ENCODE peak calls at places on chromosomes 3 and 15, in five cellular contexts. One of them, this sample, is unnamed.

GRCh38 chr3:53823956-53824320 is 22.3 kb downstream of the CHDH start:
- DNase-seq in WERI-Rb-1: no peak
- DNase-seq in endothelial cell: no peak
- DNase-seq in tibial nerve: no peak
- DNase-seq in cardiac fibroblast: no peak
- DNase-seq in this sample: no peak

GRCh38 chr15:58568157-58568571 is 136.4 kb downstream of the LIPC start:
- DNase-seq in tibial nerve: peak
- DNase-seq in endothelial cell: no peak
- DNase-seq in cardiac fibroblast: no peak
- DNase-seq in WERI-Rb-1: no peak
- DNase-seq in this sample: peak

GRCh38 chr3:35383216-35383615 is 256.1 kb upstream of the ARPP21 start:
- DNase-seq in cardiac fibroblast: no peak
- DNase-seq in WERI-Rb-1: no peak
- DNase-seq in endothelial cell: no peak
- DNase-seq in tibial nerve: no peak
- DNase-seq in this sample: no peak

GRCh38 chr3:65549626-65549959 is 489.1 kb downstream of the MAGI1 start:
- DNase-seq in endothelial cell: no peak
- DNase-seq in cardiac fibroblast: no peak
- DNase-seq in tibial nerve: no peak
- DNase-seq in WERI-Rb-1: no peak
- DNase-seq in this sample: no peak

GRCh38 chr15:34122771-34123183 is 20.9 kb downstream of the PGBD4 start:
- DNase-seq in endothelial cell: no peak
- DNase-seq in cardiac fibroblast: peak
- DNase-seq in tibial nerve: no peak
- DNase-seq in WERI-Rb-1: no peak
- DNase-seq in this sample: peak

GRCh38 chr3:129513705-129514104 is 14.7 kb upstream of the RHO start:
- DNase-seq in tibial nerve: no peak
- DNase-seq in endothelial cell: no peak
- DNase-seq in cardiac fibroblast: no peak
- DNase-seq in WERI-Rb-1: no peak
- DNase-seq in this sample: no peak

GRCh38 chr3:10495003-10495402 is 10.4 kb downstream of the ATP2B2 start:
- DNase-seq in endothelial cell: no peak
- DNase-seq in tibial nerve: no peak
- DNase-seq in cardiac fibroblast: peak
- DNase-seq in WERI-Rb-1: peak
- DNase-seq in this sample: peak

GRCh38 chr3:185823280-185824044 is 1.4 kb downstream of the IGF2BP2 start:
- DNase-seq in tibial nerve: peak
- DNase-seq in endothelial cell: peak
- DNase-seq in WERI-Rb-1: peak
- DNase-seq in cardiac fibroblast: peak
- DNase-seq in this sample: peak

GRCh38 chr3:46959169-46959515 is 17.4 kb downstream of the CCDC12 start:
- DNase-seq in endothelial cell: no peak
- DNase-seq in cardiac fibroblast: no peak
- DNase-seq in tibial nerve: no peak
- DNase-seq in WERI-Rb-1: no peak
- DNase-seq in this sample: no peak

GRCh38 chr15:61382927-61383326 is 153.8 kb upstream of the RORA start:
- DNase-seq in cardiac fibroblast: no peak
- DNase-seq in tibial nerve: no peak
- DNase-seq in endothelial cell: no peak
- DNase-seq in WERI-Rb-1: no peak
- DNase-seq in this sample: no peak

GRCh38 chr15:22780267-22780666 is 6.2 kb upstream of the NIPA1 start:
- DNase-seq in tibial nerve: no peak
- DNase-seq in WERI-Rb-1: no peak
- DNase-seq in cardiac fibroblast: no peak
- DNase-seq in endothelial cell: no peak
- DNase-seq in this sample: no peak

GRCh38 chr3:190229632-190230424 is 92.4 kb downstream of the CLDN1 start:
- DNase-seq in tibial nerve: no peak
- DNase-seq in cardiac fibroblast: no peak
- DNase-seq in WERI-Rb-1: no peak
- DNase-seq in endothelial cell: no peak
- DNase-seq in this sample: no peak

GRCh38 chr3:37668431-37668830 is 193.2 kb upstream of the CTDSPL start:
- DNase-seq in cardiac fibroblast: peak
- DNase-seq in endothelial cell: no peak
- DNase-seq in tibial nerve: peak
- DNase-seq in WERI-Rb-1: no peak
- DNase-seq in this sample: no peak

GRCh38 chr15:96285306-96285705 is 45.2 kb upstream of the NR2F2 start:
- DNase-seq in cardiac fibroblast: peak
- DNase-seq in endothelial cell: no peak
- DNase-seq in WERI-Rb-1: no peak
- DNase-seq in tibial nerve: peak
- DNase-seq in this sample: no peak

GRCh38 chr3:161796780-161797179 is 300.2 kb downstream of the OTOL1 start:
- DNase-seq in WERI-Rb-1: no peak
- DNase-seq in cardiac fibroblast: peak
- DNase-seq in endothelial cell: no peak
- DNase-seq in tibial nerve: no peak
- DNase-seq in this sample: no peak

GRCh38 chr15:60840306-60840702 is 361.4 kb upstream of the ICE2 start:
- DNase-seq in WERI-Rb-1: no peak
- DNase-seq in tibial nerve: no peak
- DNase-seq in cardiac fibroblast: peak
- DNase-seq in endothelial cell: peak
- DNase-seq in this sample: no peak

GRCh38 chr15:84601555-84601838 is 688 bp downstream of the ZSCAN2 start:
- DNase-seq in endothelial cell: no peak
- DNase-seq in WERI-Rb-1: no peak
- DNase-seq in tibial nerve: no peak
- DNase-seq in cardiac fibroblast: no peak
- DNase-seq in this sample: no peak

GRCh38 chr3:29555590-29555989 is 274.7 kb downstream of the RBMS3 start:
- DNase-seq in WERI-Rb-1: no peak
- DNase-seq in tibial nerve: no peak
- DNase-seq in cardiac fibroblast: peak
- DNase-seq in endothelial cell: no peak
- DNase-seq in this sample: no peak

GRCh38 chr3:123300572-123300971 is 98.8 kb downstream of the SEC22A start:
- DNase-seq in cardiac fibroblast: no peak
- DNase-seq in tibial nerve: no peak
- DNase-seq in endothelial cell: no peak
- DNase-seq in WERI-Rb-1: peak
- DNase-seq in this sample: no peak

GRCh38 chr3:149016669-149017541 is 25.6 kb downstream of the GYG1 start:
- DNase-seq in WERI-Rb-1: no peak
- DNase-seq in cardiac fibroblast: peak
- DNase-seq in endothelial cell: no peak
- DNase-seq in tibial nerve: no peak
- DNase-seq in this sample: no peak

GRCh38 chr3:184040010-184040409 is 8.5 kb downstream of the HTR3D start:
- DNase-seq in endothelial cell: peak
- DNase-seq in cardiac fibroblast: peak
- DNase-seq in tibial nerve: no peak
- DNase-seq in WERI-Rb-1: peak
- DNase-seq in this sample: peak

GRCh38 chr15:87736401-87736800 is 520.1 kb downstream of the NTRK3 start:
- DNase-seq in endothelial cell: no peak
- DNase-seq in cardiac fibroblast: no peak
- DNase-seq in WERI-Rb-1: no peak
- DNase-seq in tibial nerve: no peak
- DNase-seq in this sample: no peak

GRCh38 chr15:58357529-58358476 is 74.0 kb upstream of the LIPC start:
- DNase-seq in endothelial cell: no peak
- DNase-seq in cardiac fibroblast: peak
- DNase-seq in tibial nerve: no peak
- DNase-seq in WERI-Rb-1: no peak
- DNase-seq in this sample: no peak

GRCh38 chr15:35630570-35630969 is 84.6 kb upstream of the DPH6 start:
- DNase-seq in endothelial cell: no peak
- DNase-seq in tibial nerve: peak
- DNase-seq in WERI-Rb-1: no peak
- DNase-seq in cardiac fibroblast: peak
- DNase-seq in this sample: peak

GRCh38 chr15:101039461-101039860 is 120.3 kb downstream of the LRRK1 start:
- DNase-seq in WERI-Rb-1: no peak
- DNase-seq in endothelial cell: no peak
- DNase-seq in cardiac fibroblast: peak
- DNase-seq in tibial nerve: no peak
- DNase-seq in this sample: no peak

GRCh38 chr3:61600195-61600594 is 38.8 kb downstream of the PTPRG start:
- DNase-seq in WERI-Rb-1: no peak
- DNase-seq in tibial nerve: no peak
- DNase-seq in cardiac fibroblast: peak
- DNase-seq in endothelial cell: no peak
- DNase-seq in this sample: no peak

GRCh38 chr15:38954090-38954489 is 389.5 kb upstream of the RASGRP1 start:
- DNase-seq in WERI-Rb-1: no peak
- DNase-seq in cardiac fibroblast: no peak
- DNase-seq in endothelial cell: no peak
- DNase-seq in tibial nerve: no peak
- DNase-seq in this sample: no peak

GRCh38 chr3:136544532-136544931 is 207.6 kb downstream of the STAG1 start:
- DNase-seq in endothelial cell: no peak
- DNase-seq in tibial nerve: no peak
- DNase-seq in WERI-Rb-1: no peak
- DNase-seq in cardiac fibroblast: peak
- DNase-seq in this sample: no peak

GRCh38 chr3:136547293-136547692 is 204.9 kb downstream of the STAG1 start:
- DNase-seq in tibial nerve: no peak
- DNase-seq in endothelial cell: no peak
- DNase-seq in WERI-Rb-1: no peak
- DNase-seq in cardiac fibroblast: no peak
- DNase-seq in this sample: peak

GRCh38 chr3:136543385-136543784 is 208.8 kb downstream of the STAG1 start:
- DNase-seq in cardiac fibroblast: peak
- DNase-seq in endothelial cell: no peak
- DNase-seq in tibial nerve: no peak
- DNase-seq in WERI-Rb-1: no peak
- DNase-seq in this sample: no peak

GRCh38 chr3:136546718-136547117 is 205.5 kb downstream of the STAG1 start:
- DNase-seq in endothelial cell: no peak
- DNase-seq in WERI-Rb-1: no peak
- DNase-seq in cardiac fibroblast: no peak
- DNase-seq in tibial nerve: no peak
- DNase-seq in this sample: no peak

DNA sequence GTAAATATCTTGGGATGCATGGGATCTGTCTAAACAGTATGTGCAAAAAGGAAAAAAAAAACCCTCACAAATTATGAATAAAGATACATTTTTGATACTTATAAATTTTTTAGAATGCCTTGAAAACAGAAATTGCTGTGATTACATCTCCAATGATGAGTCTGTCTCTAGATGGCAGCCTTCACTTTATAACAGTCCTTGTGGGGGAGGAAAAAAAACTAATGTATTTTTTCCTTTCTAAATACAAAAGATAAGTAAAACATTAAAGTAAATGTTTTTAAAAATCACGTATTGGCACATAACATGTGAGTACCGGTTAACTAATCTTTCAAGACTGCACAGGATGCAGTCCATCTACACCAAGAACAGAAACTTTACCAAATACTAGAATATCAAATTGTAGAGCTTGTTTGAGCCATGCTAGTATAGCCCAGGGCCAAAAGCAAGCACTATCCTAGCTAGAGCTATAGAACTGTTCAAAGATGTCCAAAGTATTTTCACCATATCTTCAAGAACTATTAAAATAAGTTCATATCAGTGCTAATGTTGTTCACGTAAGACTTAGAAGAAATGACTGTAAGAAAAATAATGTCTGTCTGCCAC is 206.4 kb downstream of the STAG1 start:
- DNase-seq in cardiac fibroblast: peak
- DNase-seq in tibial nerve: no peak
- DNase-seq in WERI-Rb-1: no peak
- DNase-seq in endothelial cell: no peak
- DNase-seq in this sample: peak
- TF ChIP-seq CTCF in cardiac fibroblast: no peak
- TF ChIP-seq CTCF in tibial nerve: no peak
- TF ChIP-seq CTCF in WERI-Rb-1: no peak
- TF ChIP-seq CTCF in endothelial cell: no peak
- TF ChIP-seq CTCF in this sample: peak

DNA sequence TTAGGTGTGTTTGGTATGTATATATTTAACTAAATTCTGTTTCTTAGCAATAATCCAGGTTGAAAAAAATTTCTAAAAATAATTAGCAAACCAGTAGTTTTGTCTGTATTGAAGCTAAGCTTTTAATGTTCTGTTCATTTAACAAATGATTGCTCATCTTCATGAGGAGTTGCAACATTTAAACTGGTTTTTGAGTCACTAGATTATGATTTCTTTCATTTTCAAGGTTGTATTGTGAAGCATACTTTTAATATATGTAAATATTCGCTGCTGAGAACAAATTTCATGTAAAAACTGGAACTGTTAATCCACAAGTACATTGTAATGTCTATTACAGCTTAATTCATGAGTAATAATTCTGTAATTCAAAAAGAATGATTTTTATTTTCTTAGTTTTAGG is 192.7 kb downstream of the MBNL1 start:
- DNase-seq in WERI-Rb-1: no peak
- DNase-seq in tibial nerve: no peak
- DNase-seq in endothelial cell: no peak
- DNase-seq in cardiac fibroblast: no peak
- DNase-seq in this sample: no peak
- TF ChIP-seq CTCF in WERI-Rb-1: no peak
- TF ChIP-seq CTCF in tibial nerve: no peak
- TF ChIP-seq CTCF in endothelial cell: no peak
- TF ChIP-seq CTCF in cardiac fibroblast: no peak
- TF ChIP-seq CTCF in this sample: no peak

DNA sequence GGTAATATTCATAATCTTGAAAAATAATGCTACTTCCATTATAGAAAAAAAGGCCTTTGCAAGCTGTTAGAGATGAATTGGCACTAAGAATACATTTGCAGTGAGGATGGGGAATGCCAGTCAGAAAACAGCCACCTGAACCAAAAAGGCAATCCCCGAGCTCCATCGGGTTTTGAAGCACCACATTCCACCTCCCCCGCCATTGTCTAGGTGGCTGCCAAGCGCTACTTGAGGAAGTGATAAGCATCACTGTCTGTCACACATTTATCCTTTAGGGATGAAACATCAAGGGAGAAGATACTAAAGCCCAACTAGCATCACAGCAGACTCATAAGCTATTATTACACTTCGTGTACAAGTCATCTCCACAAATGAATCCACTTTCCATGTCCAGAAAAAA is 112.8 kb downstream of the OSBPL10 start:
- DNase-seq in cardiac fibroblast: no peak
- DNase-seq in WERI-Rb-1: no peak
- DNase-seq in endothelial cell: no peak
- DNase-seq in tibial nerve: no peak
- DNase-seq in this sample: no peak
- TF ChIP-seq CTCF in cardiac fibroblast: no peak
- TF ChIP-seq CTCF in WERI-Rb-1: no peak
- TF ChIP-seq CTCF in endothelial cell: no peak
- TF ChIP-seq CTCF in tibial nerve: no peak
- TF ChIP-seq CTCF in this sample: no peak

GRCh38 chr15:48406911-48407310 is 75.7 kb downstream of the DUT start:
- DNase-seq in endothelial cell: no peak
- DNase-seq in WERI-Rb-1: no peak
- DNase-seq in tibial nerve: no peak
- DNase-seq in cardiac fibroblast: no peak
- DNase-seq in this sample: no peak
- TF ChIP-seq CTCF in endothelial cell: no peak
- TF ChIP-seq CTCF in WERI-Rb-1: peak
- TF ChIP-seq CTCF in tibial nerve: no peak
- TF ChIP-seq CTCF in cardiac fibroblast: peak
- TF ChIP-seq CTCF in this sample: no peak